ENCODE peak calls at places on chromosomes 11 and 22, in eight cellular contexts. T is astrocyte of the cerebellum, O is breast epithelium, N is brain microvascular endothelial cell, Q is gastrocnemius medialis, S is BE2C, C is NCI-H2227 treated with DMSO at 0.1 percent for 48 hours, V is mammary epithelial cell. P is an unnamed sample.

GRCh38 chr22:50582562-50583293 is at the start of gene CHKB:
- DNase-seq in T (peak; percentile 90), O (peak; percentile 98), N (peak; percentile 95), Q (peak; percentile 97), S (peak; percentile 100), C (peak; percentile 94), V (peak; percentile 98), P (peak; percentile 98)

GRCh38 chr22:31233001-31233400 is 20.9 kb downstream of the LIMK2 start:
- DNase-seq in T (no peak), O (no peak), N (no peak), Q (no peak), S (no peak), C (no peak), V (no peak), P (no peak)

GRCh38 chr11:8090756-8091155 is 9.7 kb downstream of the TUB start:
- DNase-seq in T (no peak), O (peak; percentile 46), N (peak; percentile 37), Q (no peak), S (peak; percentile 73), C (peak; percentile 37), V (no peak), P (no peak)

GRCh38 chr22:49838771-49839717 is 11.4 kb upstream of the BRD1 start:
- DNase-seq in T (no peak), O (no peak), N (no peak), Q (no peak), S (no peak), C (no peak), V (peak; percentile 21), P (no peak)

GRCh38 chr22:30127749-30128166 is 47.5 kb downstream of the HORMAD2 start:
- DNase-seq in T (peak; percentile 6), O (no peak), N (peak; percentile 70), Q (no peak), S (no peak), C (no peak), V (no peak), P (no peak)

GRCh38 chr11:73983764-73984543 is 1.3 kb upstream of the UCP2 start:
- DNase-seq in T (no peak), O (peak; percentile 6), N (no peak), Q (no peak), S (no peak), C (peak; percentile 51), V (no peak), P (no peak)

GRCh38 chr22:18985761-18986160 is 49.7 kb upstream of the PRODH start:
- DNase-seq in T (no peak), O (peak; percentile 45), N (no peak), Q (no peak), S (no peak), C (no peak), V (no peak), P (no peak)

GRCh38 chr11:78371221-78371899 is 46.3 kb downstream of the GAB2 start:
- DNase-seq in T (no peak), O (no peak), N (no peak), Q (no peak), S (no peak), C (no peak), V (no peak), P (no peak)

GRCh38 chr11:61787928-61788491 is 4.4 kb downstream of the TMEM258 start:
- DNase-seq in T (peak; percentile 35), O (no peak), N (peak; percentile 59), Q (no peak), S (peak; percentile 66), C (peak; percentile 10), V (peak; percentile 20), P (no peak)

GRCh38 chr22:26461188-26461810 is 22.3 kb downstream of the HPS4 start:
- DNase-seq in T (no peak), O (no peak), N (peak; percentile 20), Q (no peak), S (peak; percentile 87), C (peak; percentile 42), V (peak; percentile 12), P (peak; percentile 42)

GRCh38 chr11:316031-316701 is 2.3 kb downstream of the IFITM1 start:
- DNase-seq in T (no peak), O (no peak), N (no peak), Q (no peak), S (no peak), C (no peak), V (no peak), P (peak; percentile 44)

GRCh38 chr22:41699264-41700104 is at the start of gene MEI1:
- DNase-seq in T (peak; percentile 28), O (peak; percentile 79), N (peak; percentile 38), Q (peak; percentile 40), S (peak; percentile 75), C (no peak), V (peak; percentile 28), P (peak; percentile 87)

GRCh38 chr11:115944596-115944995 is 440.4 kb upstream of the CADM1 start:
- DNase-seq in T (no peak), O (no peak), N (no peak), Q (no peak), S (peak; percentile 39), C (no peak), V (no peak), P (no peak)

GRCh38 chr11:20452585-20452984 is 65.1 kb downstream of the PRMT3 start:
- DNase-seq in T (no peak), O (no peak), N (no peak), Q (no peak), S (no peak), C (no peak), V (no peak), P (no peak)

GRCh38 chr11:70772950-70773349 is 374.6 kb downstream of the CTTN start:
- DNase-seq in T (no peak), O (no peak), N (no peak), Q (no peak), S (no peak), C (no peak), V (no peak), P (no peak)

GRCh38 chr11:118295834-118296454 is 8.6 kb upstream of the CD3E start:
- DNase-seq in T (no peak), O (no peak), N (peak; percentile 26), Q (no peak), S (no peak), C (no peak), V (peak; percentile 74), P (no peak)

GRCh38 chr11:102266111-102266510 is 51.2 kb upstream of the BIRC3 start:
- DNase-seq in T (no peak), O (no peak), N (no peak), Q (no peak), S (no peak), C (no peak), V (no peak), P (no peak)

GRCh38 chr11:17014774-17015638 is 792 bp upstream of the PLEKHA7 start:
- DNase-seq in T (no peak), O (no peak), N (peak; percentile 45), Q (no peak), S (peak; percentile 23), C (peak; percentile 36), V (no peak), P (no peak)

GRCh38 chr11:40129276-40129675 is 1330.2 kb downstream of the LRRC4C start:
- DNase-seq in T (no peak), O (no peak), N (no peak), Q (no peak), S (no peak), C (peak; percentile 52), V (no peak), P (no peak)

P was measured in left ventricle myocardium inferior.